ENCODE peak calls at places on chromosomes 2 and 18, in four cellular contexts. W is HepG2, V is K562, J is WTC11. G is an unnamed sample.

GRCh38 chr2:143629344-143629743 is 500.1 kb downstream of the ARHGAP15 start:
- DNase-seq in V (no peak), W (no peak), J (no peak), G (no peak)

GRCh38 chr2:144469788-144470187 is 50.1 kb downstream of the ZEB2 start:
- DNase-seq in V (no peak), W (no peak), J (no peak), G (no peak)

GRCh38 chr2:190179754-190180312 is 117.3 kb upstream of the MSTN start:
- DNase-seq in W (no peak), V (no peak), J (no peak), G (peak; percentile 10)

GRCh38 chr2:27217173-27218121 is at the start of gene CAD:
- DNase-seq in V (peak; percentile 94), W (peak; percentile 54), J (peak; percentile 90), G (peak; percentile 99)

GRCh38 chr18:9838144-9838877 is 47.5 kb upstream of the TXNDC2 start:
- DNase-seq in W (no peak), J (peak; percentile 73), V (no peak), G (no peak)

GRCh38 chr2:38734299-38735058 is 16.7 kb downstream of the SRSF7 start:
- DNase-seq in V (no peak), J (no peak), W (no peak), G (no peak)

GRCh38 chr18:73408434-73408833 is 540.6 kb upstream of the NETO1 start:
- DNase-seq in V (no peak), J (peak; percentile 12), W (no peak), G (no peak)

GRCh38 chr2:25316101-25316500 is 25.6 kb downstream of the DNMT3A start:
- DNase-seq in V (no peak), W (no peak), J (no peak), G (no peak)

GRCh38 chr2:129314120-129314519 is 665.3 kb upstream of the RAB6C start:
- DNase-seq in W (no peak), J (no peak), V (no peak), G (no peak)

GRCh38 chr18:50410008-50410407 is 35.2 kb downstream of the SKA1 start:
- DNase-seq in J (peak; percentile 33), W (no peak), V (peak; percentile 56), G (peak; percentile 54)

GRCh38 chr2:223768179-223768578 is 69.2 kb downstream of the AP1S3 start:
- DNase-seq in V (no peak), J (no peak), W (no peak), G (no peak)

GRCh38 chr2:40218679-40219078 is 233.2 kb downstream of the SLC8A1 start:
- DNase-seq in J (no peak), V (no peak), W (no peak), G (no peak)

GRCh38 chr2:232345251-232345650 is 33.3 kb upstream of the ALPP start:
- DNase-seq in J (peak; percentile 3), W (no peak), V (no peak), G (no peak)

GRCh38 chr18:78814321-78814720 is 165.3 kb upstream of the SALL3 start:
- DNase-seq in V (no peak), J (no peak), W (peak; percentile 9), G (no peak)

GRCh38 chr2:195364015-195364965 is 292.7 kb upstream of the SLC39A10 start:
- DNase-seq in V (no peak), J (no peak), W (no peak), G (no peak)

GRCh38 chr18:70621710-70622109 is 332.9 kb downstream of the SOCS6 start:
- DNase-seq in V (peak; percentile 1), W (no peak), J (no peak), G (no peak)

GRCh38 chr2:118440699-118441098 is 352.4 kb downstream of the INSIG2 start:
- DNase-seq in V (no peak), W (no peak), J (no peak), G (no peak)

GRCh38 chr2:129748653-129749052 is 230.8 kb upstream of the RAB6C start:
- DNase-seq in J (no peak), W (peak; percentile 21), V (peak; percentile 23), G (no peak)

GRCh38 chr2:216257089-216257488 is 115.2 kb downstream of the MARCHF4 start:
- DNase-seq in J (no peak), W (no peak), V (no peak), G (no peak)

GRCh38 chr18:57901819-57902600 is 98.9 kb upstream of the ATP8B1 start:
- DNase-seq in W (peak; percentile 63), J (no peak), V (no peak), G (no peak)

GRCh38 chr2:213279961-213280360 is 4.3 kb upstream of the SPAG16 start:
- DNase-seq in V (no peak), J (no peak), W (no peak), G (no peak)

GRCh38 chr2:228417526-228417925 is 236.0 kb upstream of the SPHKAP start:
- DNase-seq in W (no peak), V (no peak), J (no peak), G (no peak)

GRCh38 chr2:98585386-98585785 is 22.9 kb downstream of the COA5 start:
- DNase-seq in J (no peak), V (no peak), W (no peak), G (no peak)

GRCh38 chr18:60064271-60064670 is 164.5 kb downstream of the PMAIP1 start:
- DNase-seq in W (no peak), J (no peak), V (no peak), G (no peak)

GRCh38 chr2:5782103-5782502 is 89.9 kb downstream of the SOX11 start:
- DNase-seq in V (no peak), J (no peak), W (no peak), G (no peak)

GRCh38 chr18:25136416-25137132 is 215.4 kb downstream of the ZNF521 start:
- DNase-seq in J (no peak), V (peak; percentile 16), W (no peak), G (no peak)

DNA sequence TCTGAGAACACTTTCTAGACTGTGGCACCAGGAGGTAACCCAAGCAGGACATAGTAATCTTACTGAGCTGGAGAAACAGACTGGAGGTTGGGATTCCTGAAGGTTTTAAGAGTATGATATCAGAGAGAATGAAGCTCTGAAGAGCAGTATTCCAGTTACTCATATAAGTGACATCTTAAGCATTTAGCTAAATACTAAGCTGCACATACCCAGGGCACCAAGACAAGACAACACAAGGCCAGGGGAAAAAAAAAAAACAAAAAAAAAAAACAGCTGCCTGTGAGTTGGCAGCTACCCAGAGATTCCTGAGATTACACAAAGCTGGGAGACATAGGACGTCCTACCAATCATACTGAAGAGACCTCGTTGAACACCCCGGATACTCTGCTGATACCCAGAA is 175.8 kb downstream of the SRBD1 start:
- DNase-seq in J (no peak), W (no peak), V (peak; percentile 29), G (peak; percentile 24)
- TF ChIP-seq FOXJ3 in J (no peak), W (no peak), V (no peak), G (no peak)

GRCh38 chr2:165876269-165876668 is 77.3 kb downstream of the TTC21B start:
- DNase-seq in V (no peak), W (no peak), J (no peak), G (no peak)

GRCh38 chr2:165871025-165871424 is 77.0 kb upstream of the GALNT3 start:
- DNase-seq in W (no peak), J (no peak), V (no peak), G (no peak)

GRCh38 chr2:165870346-165870745 is 76.3 kb upstream of the GALNT3 start:
- DNase-seq in W (peak; percentile 13), J (no peak), V (no peak), G (no peak)

GRCh38 chr2:165874445-165875039 is 79.0 kb downstream of the TTC21B start:
- DNase-seq in J (no peak), W (peak; percentile 72), V (peak; percentile 43), G (peak; percentile 44)

DNA sequence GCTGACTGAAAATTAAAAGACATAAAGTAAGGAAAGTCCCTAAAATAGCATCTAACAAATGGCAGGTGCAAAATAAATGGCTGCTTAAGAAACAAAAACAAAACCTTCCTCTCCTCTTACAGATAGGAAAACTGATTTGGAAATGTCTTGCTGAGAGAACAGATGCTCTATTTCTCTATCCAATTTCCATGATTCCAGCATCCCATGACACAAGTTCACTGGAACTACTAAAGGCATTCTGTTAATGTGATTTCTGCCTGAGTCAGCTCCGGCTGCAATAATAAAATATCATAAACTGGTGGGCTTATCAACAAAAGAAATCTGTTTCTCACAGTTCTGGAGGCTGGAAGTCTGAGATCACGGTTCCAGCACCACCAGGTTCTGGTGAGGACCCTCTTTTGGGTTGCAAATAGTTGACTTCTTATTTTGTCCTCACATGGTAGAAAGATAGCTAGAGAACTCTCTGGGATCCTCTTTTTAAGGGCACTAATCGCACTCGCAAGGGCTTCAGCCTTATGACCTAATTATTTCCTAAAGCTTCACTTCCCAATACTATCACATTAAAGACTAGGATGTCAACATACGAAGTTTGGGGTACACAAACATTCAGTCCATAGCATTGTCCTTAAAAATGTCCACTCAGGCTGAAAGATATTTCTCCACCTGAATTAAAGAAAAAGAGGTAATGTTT is 78.2 kb upstream of the GALNT3 start:
- DNase-seq in J (no peak), W (no peak), V (no peak), G (no peak)
- TF ChIP-seq FOXJ3 in J (no peak), W (no peak), V (no peak), G (no peak)

GRCh38 chr2:239578381-239578780 is 177.6 kb upstream of the HDAC4 start:
- DNase-seq in W (no peak), J (no peak), V (no peak), G (no peak)

GRCh38 chr2:239579081-239579480 is 178.3 kb upstream of the HDAC4 start:
- DNase-seq in J (no peak), V (no peak), W (no peak), G (no peak)

GRCh38 chr2:239576784-239577183 is 176.0 kb upstream of the HDAC4 start:
- DNase-seq in V (no peak), W (no peak), J (no peak), G (no peak)

GRCh38 chr2:239577306-239577705 is 176.5 kb upstream of the HDAC4 start:
- DNase-seq in W (no peak), J (no peak), V (no peak), G (no peak)

DNA sequence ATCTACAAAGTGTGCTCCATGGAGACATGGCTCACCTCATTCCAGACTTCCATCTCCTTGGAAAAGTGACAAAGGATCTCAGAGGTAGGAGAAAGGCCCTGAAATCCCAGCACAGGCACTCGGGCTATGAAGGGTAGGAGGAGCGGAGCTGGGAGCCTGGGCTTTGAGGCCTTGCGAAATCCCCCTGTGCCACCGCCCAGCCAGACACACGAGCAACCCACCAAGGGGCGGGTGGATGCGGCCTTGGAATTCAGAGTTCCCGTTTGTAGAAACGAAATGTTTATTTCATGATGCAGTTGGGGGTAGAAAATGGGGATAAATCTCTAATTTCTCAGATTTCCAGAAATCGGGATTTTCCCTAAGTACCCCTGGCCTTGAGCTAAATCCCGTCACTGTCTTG is 177.1 kb upstream of the HDAC4 start:
- DNase-seq in J (no peak), W (peak; percentile 51), V (no peak), G (no peak)
- TF ChIP-seq FOXJ3 in J (no peak), W (no peak), V (no peak), G (no peak)

GRCh38 chr2:214378455-214379103 is 32.3 kb upstream of the VWC2L start:
- DNase-seq in J (peak; percentile 13), W (no peak), V (no peak), G (no peak)

GRCh38 chr2:214379227-214379626 is 31.6 kb upstream of the VWC2L start:
- DNase-seq in J (no peak), W (no peak), V (no peak), G (no peak)

GRCh38 chr2:214382229-214382628 is 28.6 kb upstream of the VWC2L start:
- DNase-seq in W (no peak), V (no peak), J (no peak), G (no peak)

GRCh38 chr2:214376631-214377624 is 33.9 kb upstream of the VWC2L start:
- DNase-seq in J (no peak), V (no peak), W (no peak), G (no peak)
- TF ChIP-seq FOXJ3 in J (no peak), V (no peak), W (no peak), G (no peak)

GRCh38 chr18:35436076-35436649 is 59.0 kb upstream of the ZNF396 start:
- DNase-seq in W (no peak), V (no peak), J (no peak), G (no peak)
- TF ChIP-seq FOXJ3 in W (no peak), V (no peak), J (no peak), G (no peak)

G was measured in SK-N-SH.